ENCODE peak calls at places on chromosomes 16 and 17, in seven cellular contexts. P, A, M, W, V, C and J are unnamed samples.

GRCh38 chr17:51802544-51802943 is 356.0 kb downstream of the CA10 start:
- DNase-seq in P (no peak), A (no peak), M (no peak), W (no peak), V (peak; percentile 33), C (no peak), J (no peak)

GRCh38 chr17:38706625-38707298 is 1.7 kb downstream of the MLLT6 start:
- DNase-seq in P (no peak), A (no peak), M (no peak), W (no peak), V (no peak), C (no peak), J (no peak)

GRCh38 chr16:65546353-65546791 is 424.5 kb upstream of the CDH11 start:
- DNase-seq in P (no peak), A (no peak), M (no peak), W (no peak), V (peak; percentile 58), C (no peak), J (no peak)

GRCh38 chr17:38729886-38730525 is at the start of gene CISD3:
- DNase-seq in P (peak; percentile 88), A (peak; percentile 94), M (peak; percentile 60), W (peak; percentile 81), V (peak; percentile 95), C (no peak), J (peak; percentile 90)

GRCh38 chr17:41052594-41052993 is 2.4 kb downstream of the KRTAP2-2 start:
- DNase-seq in P (no peak), A (no peak), M (no peak), W (no peak), V (no peak), C (no peak), J (no peak)

GRCh38 chr16:71537643-71538042 is 11.4 kb downstream of the CHST4 start:
- DNase-seq in P (peak; percentile 64), A (peak; percentile 55), M (peak; percentile 50), W (peak; percentile 66), V (peak; percentile 36), C (peak; percentile 21), J (peak; percentile 82)

GRCh38 chr16:48123104-48123788 is 32.5 kb downstream of the ABCC12 start:
- DNase-seq in P (peak; percentile 96), A (peak; percentile 59), M (peak; percentile 85), W (peak; percentile 32), V (no peak), C (no peak), J (no peak)

GRCh38 chr16:28585674-28586073 is 11.2 kb downstream of the SULT1A2 start:
- DNase-seq in P (no peak), A (no peak), M (no peak), W (no peak), V (no peak), C (no peak), J (no peak)

GRCh38 chr17:61412860-61413653 is 13.4 kb downstream of the TBX2 start:
- DNase-seq in P (peak; percentile 8), A (no peak), M (no peak), W (peak; percentile 75), V (peak; percentile 80), C (no peak), J (peak; percentile 64)

GRCh38 chr17:77498056-77498785 is 357.5 kb downstream of the SEC14L1 start:
- DNase-seq in P (no peak), A (no peak), M (no peak), W (no peak), V (peak; percentile 45), C (no peak), J (no peak)

GRCh38 chr17:8885968-8886674 is 18.6 kb upstream of the PIK3R6 start:
- DNase-seq in P (no peak), A (peak; percentile 51), M (peak; percentile 76), W (no peak), V (no peak), C (no peak), J (peak; percentile 49)

GRCh38 chr17:39652635-39653315 is 12.4 kb upstream of the TCAP start:
- DNase-seq in P (no peak), A (no peak), M (no peak), W (peak; percentile 88), V (no peak), C (no peak), J (peak; percentile 59)

GRCh38 chr17:74522381-74523090 is 8.7 kb downstream of the CD300LB start:
- DNase-seq in P (no peak), A (no peak), M (no peak), W (no peak), V (no peak), C (no peak), J (no peak)

GRCh38 chr17:81858967-81859905 is 1.1 kb downstream of the P4HB start:
- DNase-seq in P (no peak), A (peak; percentile 8), M (no peak), W (no peak), V (no peak), C (no peak), J (no peak)

GRCh38 chr17:35577826-35578194 is 561 bp downstream of the PEX12 start:
- DNase-seq in P (no peak), A (peak; percentile 21), M (no peak), W (no peak), V (peak; percentile 22), C (no peak), J (no peak)

GRCh38 chr17:80955078-80955477 is 36.6 kb upstream of the CHMP6 start:
- DNase-seq in P (no peak), A (no peak), M (no peak), W (no peak), V (no peak), C (no peak), J (no peak)

GRCh38 chr16:87123356-87124001 is 193.7 kb downstream of the C16orf95 start:
- DNase-seq in P (no peak), A (no peak), M (no peak), W (no peak), V (no peak), C (no peak), J (no peak)

GRCh38 chr17:38507921-38508569 is 79.8 kb downstream of the ARHGAP23 start:
- DNase-seq in P (no peak), A (no peak), M (no peak), W (peak; percentile 39), V (no peak), C (no peak), J (no peak)

GRCh38 chr17:17226451-17227265 is 10.3 kb downstream of the FLCN start:
- DNase-seq in P (no peak), A (no peak), M (no peak), W (no peak), V (no peak), C (no peak), J (no peak)

GRCh38 chr16:85511938-85512551 is 101.1 kb upstream of the GSE1 start:
- DNase-seq in P (no peak), A (no peak), M (no peak), W (no peak), V (no peak), C (no peak), J (no peak)
- H3K4me1 ChIP-seq in P (peaks cover 36% of the 10 kb centered on the region), A (peaks cover 79% of the 10 kb centered on the region), M (peaks cover 34% of the 10 kb centered on the region), W (peaks cover 52% of the 10 kb centered on the region), V (peaks cover 51% of the 10 kb centered on the region), C (no peaks in the 10 kb centered on the region), J (no peaks in the 10 kb centered on the region)

DNA sequence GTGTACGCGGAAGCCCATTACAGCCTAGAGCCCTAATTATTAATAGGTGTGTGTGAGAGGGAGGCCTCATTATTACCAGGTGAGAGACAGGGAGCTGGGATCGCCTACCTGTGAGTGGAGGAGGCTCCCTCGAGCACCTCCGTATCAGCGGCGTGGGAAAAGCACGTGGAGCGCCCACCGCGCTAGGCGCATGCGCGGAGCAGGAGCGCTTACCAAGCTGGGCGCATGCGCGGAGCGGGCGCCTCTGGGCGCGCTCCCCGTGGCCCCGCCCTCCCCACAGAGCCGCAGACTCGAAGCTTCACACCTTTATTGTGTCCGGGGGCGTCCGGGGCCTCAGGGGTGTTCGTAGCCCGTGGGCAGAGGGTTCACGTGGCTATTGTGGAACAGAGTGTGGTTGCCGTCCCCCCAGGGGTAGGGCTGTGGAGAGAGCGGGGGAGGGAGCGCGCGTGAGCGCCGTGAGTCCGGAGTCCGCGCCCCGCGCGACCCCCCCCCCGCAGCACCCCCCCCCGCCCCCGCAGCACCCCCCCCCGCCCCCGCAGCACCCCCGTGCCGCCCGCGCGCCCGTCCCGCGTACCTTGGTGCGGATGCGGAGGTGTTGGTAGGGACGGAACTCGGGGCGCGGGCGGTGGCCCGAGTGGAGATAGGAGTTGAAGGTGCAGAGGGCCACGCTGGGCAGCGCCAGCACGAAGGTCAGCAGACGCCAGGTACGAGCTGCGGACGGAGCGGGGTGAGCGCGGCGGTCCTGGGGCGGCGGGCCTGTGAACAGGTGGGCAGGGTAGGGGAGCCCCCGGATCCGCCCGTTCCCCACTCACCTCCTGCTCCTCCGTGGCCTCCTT is 501 bp downstream of the COX6A2 start:
- DNase-seq in P (no peak), A (peak; percentile 89), M (no peak), W (no peak), V (peak; percentile 93), C (no peak), J (peak; percentile 55)
- H3K4me2 ChIP-seq in P (no peak overlapping the region), A (peak overlapping the region; percentile 3), M (no peak overlapping the region), W (no peak overlapping the region), V (peak overlapping the region; percentile 60), C (no peak overlapping the region), J (peak overlapping the region; percentile 66)

GRCh38 chr16:3171181-3171854 is 16.7 kb upstream of the OR1F1 start:
- DNase-seq in P (no peak), A (no peak), M (no peak), W (no peak), V (peak; percentile 50), C (no peak), J (no peak)

GRCh38 chr16:3174618-3175148 is 13.3 kb upstream of the OR1F1 start:
- DNase-seq in P (no peak), A (no peak), M (no peak), W (no peak), V (no peak), C (no peak), J (peak; percentile 56)

GRCh38 chr16:3171855-3172593 is 16.0 kb upstream of the OR1F1 start:
- DNase-seq in P (peak; percentile 94), A (peak; percentile 73), M (no peak), W (peak; percentile 67), V (peak; percentile 51), C (no peak), J (peak; percentile 85)

GRCh38 chr16:3175157-3176153 is 12.5 kb upstream of the OR1F1 start:
- DNase-seq in P (peak; percentile 91), A (peak; percentile 52), M (peak; percentile 80), W (peak; percentile 78), V (no peak), C (no peak), J (peak; percentile 80)

DNA sequence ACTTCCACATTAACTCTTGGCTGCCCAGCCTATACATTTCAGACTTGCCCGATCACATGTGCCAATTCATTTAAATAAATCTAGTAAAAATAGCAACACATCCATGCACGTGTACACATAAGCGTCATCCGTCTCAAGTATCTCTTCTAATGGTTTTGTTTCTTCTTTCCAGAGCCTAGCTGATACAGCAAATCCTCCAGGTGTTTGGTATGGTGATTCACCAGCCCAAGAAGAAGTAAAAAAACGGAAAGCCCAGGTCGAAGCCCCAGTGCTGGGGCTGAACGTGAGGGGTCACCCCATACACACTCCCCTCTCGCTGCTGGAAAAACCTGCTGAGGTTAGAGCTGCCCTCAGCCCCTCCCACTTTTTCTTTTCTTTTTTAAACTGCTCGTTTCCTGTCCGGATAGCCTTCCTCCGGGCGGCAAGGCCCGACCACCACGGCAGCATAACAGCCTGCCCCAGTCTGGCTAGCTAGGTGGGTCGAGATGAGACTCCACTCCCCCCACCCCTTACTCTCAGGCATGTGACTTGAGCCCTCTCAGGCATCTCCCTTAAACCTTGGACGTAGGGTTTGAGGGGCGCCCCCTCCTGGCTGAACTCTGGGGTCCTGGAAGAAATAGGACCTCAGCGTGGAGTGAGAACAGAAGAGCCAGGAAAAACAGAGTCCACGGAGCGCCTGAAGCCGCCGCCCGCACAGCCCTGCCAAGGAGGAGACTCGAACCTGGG is 13.9 kb upstream of the OR1F1 start:
- DNase-seq in P (peak; percentile 85), A (peak; percentile 69), M (no peak), W (peak; percentile 65), V (peak; percentile 81), C (no peak), J (peak; percentile 97)
- TF ChIP-seq REST in P (no peak), A (no peak), M (no peak), W (no peak), V (no peak), C (no peak), J (no peak)

GRCh38 chr17:79145548-79145947 is 70.9 kb downstream of the ENGASE start:
- DNase-seq in P (no peak), A (no peak), M (no peak), W (no peak), V (no peak), C (no peak), J (no peak)
- H3K4me1 ChIP-seq in P (peaks cover 4% of the 10 kb centered on the region), A (peaks cover 6% of the 10 kb centered on the region), M (no peaks in the 10 kb centered on the region), W (no peaks in the 10 kb centered on the region), V (no peaks in the 10 kb centered on the region), C (no peaks in the 10 kb centered on the region), J (no peaks in the 10 kb centered on the region)